ENCODE peak calls at places on chromosomes 2 and 18, in ten cellular contexts. E is upper lobe of right lung; C is brain microvascular endothelial cell; P is foreskin fibroblast; O is HEK293T; Z is H9; N is T-helper 1 cell; J is stimulated activated CD4-positive, alpha-beta T cell treated with anti-CD3 and anti-CD28 coated beads, TNF-alpha, amount 100 ng/mL, for 1 hour; Y is astrocyte of the spinal cord; K is NCI-H1092 treated with DMSO at 0.1 percent for 48 hours. U is an unnamed sample.

GRCh38 chr2:6866239-6866745 is 585 bp upstream of the CMPK2 start:
- DNase-seq in E (no peak), C (no peak), K (peak; percentile 65), O (peak; percentile 11), J (no peak), N (peak; percentile 6), Y (peak; percentile 23), P (no peak), Z (peak; percentile 48), U (peak; percentile 43)

GRCh38 chr18:51125976-51126375 is 71.5 kb downstream of the MEX3C start:
- DNase-seq in Z (no peak), C (no peak), P (no peak), K (no peak), O (no peak), J (no peak), N (no peak), Y (no peak), E (no peak), U (no peak)

GRCh38 chr2:20221169-20221938 is 3.6 kb downstream of the SDC1 start:
- DNase-seq in K (no peak), C (no peak), J (no peak), N (no peak), O (no peak), Z (no peak), E (peak; percentile 10), Y (peak; percentile 42), P (no peak), U (no peak)

GRCh38 chr2:107529146-107529545 is 297.5 kb upstream of the RGPD4 start:
- DNase-seq in Z (no peak), C (no peak), E (no peak), N (no peak), K (peak; percentile 1), O (no peak), P (no peak), Y (no peak), J (no peak), U (no peak)

GRCh38 chr2:188333751-188334524 is 42.3 kb downstream of the GULP1 start:
- DNase-seq in Y (no peak), P (no peak), O (no peak), E (no peak), C (no peak), Z (no peak), K (no peak), N (no peak), J (no peak), U (no peak)

GRCh38 chr2:226495466-226496161 is 304.0 kb downstream of the IRS1 start:
- DNase-seq in Z (no peak), N (no peak), J (no peak), K (no peak), E (no peak), Y (no peak), O (no peak), C (no peak), P (no peak), U (no peak)

GRCh38 chr2:176534798-176535479 is 265.7 kb downstream of the MTX2 start:
- DNase-seq in Y (peak; percentile 61), Z (no peak), O (no peak), K (peak; percentile 94), E (no peak), N (no peak), C (no peak), P (peak; percentile 69), J (no peak), U (no peak)

GRCh38 chr2:42906557-42907380 is 114.4 kb upstream of the HAAO start:
- DNase-seq in J (no peak), C (no peak), Z (peak; percentile 47), N (no peak), E (no peak), Y (peak; percentile 70), O (peak; percentile 75), K (peak; percentile 72), P (no peak), U (peak; percentile 81)

GRCh38 chr18:50401888-50402287 is 27.0 kb downstream of the SKA1 start:
- DNase-seq in Y (peak; percentile 3), K (peak; percentile 62), O (peak; percentile 8), E (peak; percentile 85), J (no peak), N (no peak), Z (peak; percentile 83), P (peak; percentile 9), C (no peak), U (peak; percentile 69)

GRCh38 chr2:3529316-3530025 is 10.1 kb upstream of the ADI1 start:
- DNase-seq in C (no peak), N (no peak), Y (no peak), E (no peak), Z (no peak), J (no peak), K (no peak), P (no peak), O (no peak), U (no peak)

GRCh38 chr2:36835125-36835524 is 131.2 kb downstream of the STRN start:
- DNase-seq in C (no peak), O (no peak), P (no peak), J (no peak), N (no peak), Y (no peak), K (no peak), Z (no peak), E (no peak), U (no peak)

GRCh38 chr18:3675446-3675845 is 225.5 kb downstream of the TGIF1 start:
- DNase-seq in P (peak; percentile 32), J (no peak), K (no peak), N (no peak), Z (no peak), O (no peak), Y (peak; percentile 16), C (no peak), E (no peak), U (no peak)

GRCh38 chr2:133414486-133415209 is 153.6 kb downstream of the NCKAP5 start:
- DNase-seq in Z (no peak), K (no peak), Y (peak; percentile 35), P (peak; percentile 34), E (no peak), C (no peak), O (no peak), N (no peak), J (no peak), U (no peak)

GRCh38 chr2:37623971-37624897 is 47.2 kb downstream of the CDC42EP3 start:
- DNase-seq in O (no peak), C (peak; percentile 52), J (no peak), K (no peak), P (peak; percentile 59), E (no peak), Y (peak; percentile 62), N (no peak), Z (no peak), U (no peak)

GRCh38 chr18:57780318-57781127 is 22.6 kb downstream of the ATP8B1 start:
- DNase-seq in Y (peak; percentile 95), N (no peak), O (no peak), P (peak; percentile 65), C (peak; percentile 50), K (peak; percentile 25), Z (no peak), J (no peak), E (no peak), U (no peak)

GRCh38 chr2:85785027-85785822 is 31.4 kb downstream of the ATOH8 start:
- DNase-seq in E (peak; percentile 77), Z (no peak), J (no peak), Y (peak; percentile 96), K (no peak), C (no peak), N (no peak), O (no peak), P (no peak), U (peak; percentile 53)

GRCh38 chr2:169397697-169398096 is 35.4 kb upstream of the LRP2 start:
- DNase-seq in E (no peak), K (peak; percentile 10), N (no peak), Y (no peak), J (no peak), P (no peak), Z (no peak), C (no peak), O (peak; percentile 50), U (no peak)

GRCh38 chr2:157443795-157444642 is at the start of gene CYTIP:
- DNase-seq in K (no peak), Y (no peak), C (no peak), P (no peak), J (no peak), Z (no peak), N (no peak), O (no peak), E (peak; percentile 61), U (no peak)

GRCh38 chr2:15040429-15041084 is 408.0 kb downstream of the LRATD1 start:
- DNase-seq in J (no peak), N (no peak), K (peak; percentile 38), O (no peak), Y (no peak), C (no peak), P (no peak), Z (no peak), E (no peak), U (no peak)

GRCh38 chr2:166573393-166573792 is 79.3 kb upstream of the SCN7A start:
- DNase-seq in E (no peak), K (no peak), Z (peak; percentile 38), P (peak; percentile 30), N (no peak), O (no peak), J (no peak), Y (peak; percentile 22), C (peak; percentile 45), U (no peak)

GRCh38 chr2:241903121-241904010 is 33.8 kb downstream of the RTP5 start:
- DNase-seq in P (no peak), Y (no peak), Z (peak; percentile 34), O (no peak), C (no peak), J (no peak), N (no peak), E (peak; percentile 56), K (no peak), U (peak; percentile 41)

GRCh38 chr2:203656522-203657287 is 49.7 kb upstream of the CD28 start:
- DNase-seq in P (peak; percentile 65), Y (no peak), N (no peak), O (no peak), J (no peak), K (no peak), E (peak; percentile 73), Z (no peak), C (no peak), U (no peak)

GRCh38 chr2:237474511-237474911 is 12.5 kb upstream of the MLPH start:
- DNase-seq in J (no peak), Y (peak; percentile 68), O (no peak), Z (no peak), E (no peak), P (no peak), N (no peak), C (peak; percentile 63), K (no peak), U (peak; percentile 62)

GRCh38 chr2:238574490-238575271 is 148.0 kb downstream of the ASB1 start:
- DNase-seq in Y (no peak), J (no peak), C (no peak), O (no peak), P (no peak), N (no peak), E (no peak), Z (no peak), K (no peak), U (no peak)

GRCh38 chr2:188599140-188599539 is 307.5 kb downstream of the GULP1 start:
- DNase-seq in E (no peak), K (no peak), N (no peak), P (no peak), Y (peak; percentile 67), J (no peak), O (peak; percentile 6), C (no peak), Z (no peak), U (no peak)

GRCh38 chr2:27281855-27282559 is at the start of gene TRIM54:
- DNase-seq in E (no peak), J (no peak), Z (no peak), C (no peak), Y (no peak), P (no peak), K (no peak), O (no peak), N (no peak), U (no peak)

GRCh38 chr2:231512222-231512621 is 18.0 kb downstream of the NMUR1 start:
- DNase-seq in C (peak; percentile 49), O (no peak), K (no peak), Z (no peak), E (peak; percentile 45), Y (no peak), N (no peak), P (no peak), J (no peak), U (no peak)

GRCh38 chr2:16487686-16488085 is 177.9 kb downstream of the CYRIA start:
- DNase-seq in O (no peak), E (no peak), C (peak; percentile 5), N (no peak), P (no peak), Z (no peak), Y (peak; percentile 9), K (peak; percentile 9), J (no peak), U (no peak)

U was measured in ovary.